ENCODE peak calls at places on chromosomes 5 and 9, in seven cellular contexts. R is colonic mucosa, G is astrocyte of the cerebellum, W is HCT116, H is AG10803, A is fibroblast of mammary gland, O is K562. E is an unnamed sample.

GRCh38 chr5:32511778-32512374 is 67.3 kb upstream of the ZFR start:
- DNase-seq in R (no peak), G (no peak), W (no peak), H (no peak), A (no peak), O (no peak), E (no peak)

GRCh38 chr5:133868946-133869674 is 99.3 kb downstream of the C5orf15 start:
- DNase-seq in R (peak; percentile 52), G (peak; percentile 66), W (peak; percentile 53), H (peak; percentile 74), A (peak; percentile 73), O (peak; percentile 71), E (no peak)

GRCh38 chr9:84218322-84218721 is 122.2 kb downstream of the SLC28A3 start:
- DNase-seq in R (no peak), G (no peak), W (no peak), H (no peak), A (no peak), O (no peak), E (no peak)

GRCh38 chr9:128913048-128913900 is 7.5 kb upstream of the PHYHD1 start:
- DNase-seq in R (no peak), G (no peak), W (no peak), H (peak; percentile 15), A (no peak), O (peak; percentile 33), E (no peak)

GRCh38 chr5:33848554-33848953 is 43.2 kb downstream of the ADAMTS12 start:
- DNase-seq in R (no peak), G (no peak), W (no peak), H (no peak), A (no peak), O (no peak), E (no peak)

GRCh38 chr5:108681079-108681921 is 66.4 kb upstream of the FER start:
- DNase-seq in R (peak; percentile 53), G (peak; percentile 62), W (peak; percentile 51), H (peak; percentile 76), A (peak; percentile 78), O (peak; percentile 62), E (peak; percentile 26)

GRCh38 chr9:18548456-18548855 is 74.5 kb downstream of the ADAMTSL1 start:
- DNase-seq in R (no peak), G (no peak), W (no peak), H (no peak), A (no peak), O (no peak), E (no peak)

GRCh38 chr5:115524199-115524598 is 20.4 kb downstream of the FEM1C start:
- DNase-seq in R (no peak), G (no peak), W (no peak), H (no peak), A (peak; percentile 42), O (no peak), E (no peak)

GRCh38 chr5:139402561-139403158 is 1.2 kb downstream of the SPATA24 start:
- DNase-seq in R (no peak), G (no peak), W (peak; percentile 19), H (no peak), A (no peak), O (peak; percentile 69), E (no peak)

GRCh38 chr5:175460126-175460525 is 16.1 kb upstream of the DRD1 start:
- DNase-seq in R (no peak), G (no peak), W (no peak), H (no peak), A (no peak), O (no peak), E (no peak)

GRCh38 chr5:175457466-175457865 is 13.5 kb upstream of the DRD1 start:
- DNase-seq in R (no peak), G (no peak), W (no peak), H (no peak), A (no peak), O (no peak), E (no peak)

GRCh38 chr5:175461370-175461769 is 17.0 kb upstream of the SFXN1 start:
- DNase-seq in R (no peak), G (no peak), W (no peak), H (no peak), A (no peak), O (no peak), E (no peak)

GRCh38 chr5:175460560-175460959 is 16.6 kb upstream of the DRD1 start:
- DNase-seq in R (no peak), G (no peak), W (no peak), H (no peak), A (no peak), O (no peak), E (no peak)

GRCh38 chr5:175456105-175456504 is 12.1 kb upstream of the DRD1 start:
- DNase-seq in R (no peak), G (no peak), W (no peak), H (no peak), A (no peak), O (no peak), E (no peak)
- H3K4me3 ChIP-seq in R (no peak overlapping the region), G (no peak overlapping the region), W (no peak overlapping the region), H (no peak overlapping the region), A (no peak overlapping the region), O (no peak overlapping the region), E (no peak overlapping the region)

GRCh38 chr5:110347781-110348180 is 378.7 kb downstream of the TMEM232 start:
- DNase-seq in R (no peak), G (no peak), W (no peak), H (no peak), A (no peak), O (no peak), E (no peak)

GRCh38 chr5:110342683-110343082 is 383.8 kb downstream of the TMEM232 start:
- DNase-seq in R (no peak), G (no peak), W (no peak), H (no peak), A (no peak), O (no peak), E (no peak)

GRCh38 chr5:110346893-110347358 is 379.5 kb downstream of the TMEM232 start:
- DNase-seq in R (no peak), G (no peak), W (no peak), H (no peak), A (no peak), O (no peak), E (no peak)

GRCh38 chr5:110345623-110346022 is 380.8 kb downstream of the TMEM232 start:
- DNase-seq in R (no peak), G (no peak), W (no peak), H (no peak), A (no peak), O (no peak), E (no peak)

GRCh38 chr5:110343616-110344015 is 382.9 kb downstream of the TMEM232 start:
- DNase-seq in R (no peak), G (no peak), W (no peak), H (no peak), A (no peak), O (no peak), E (no peak)
- TF ChIP-seq CTCF in R (no peak), G (no peak), W (no peak), H (no peak), A (no peak), O (no peak), E (no peak)

GRCh38 chr5:141874262-141874964 is 3.8 kb downstream of the PCDH1 start:
- DNase-seq in R (peak; percentile 91), G (no peak), W (no peak), H (no peak), A (no peak), O (no peak), E (no peak)

GRCh38 chr5:141877478-141878185 is 578 bp downstream of the PCDH1 start:
- DNase-seq in R (peak; percentile 61), G (no peak), W (no peak), H (no peak), A (no peak), O (no peak), E (no peak)

GRCh38 chr5:141876628-141877477 is 1.4 kb downstream of the PCDH1 start:
- DNase-seq in R (peak; percentile 63), G (no peak), W (no peak), H (no peak), A (no peak), O (no peak), E (no peak)

GRCh38 chr5:141875022-141875740 is 3.0 kb downstream of the PCDH1 start:
- DNase-seq in R (no peak), G (no peak), W (no peak), H (no peak), A (no peak), O (no peak), E (no peak)

DNA sequence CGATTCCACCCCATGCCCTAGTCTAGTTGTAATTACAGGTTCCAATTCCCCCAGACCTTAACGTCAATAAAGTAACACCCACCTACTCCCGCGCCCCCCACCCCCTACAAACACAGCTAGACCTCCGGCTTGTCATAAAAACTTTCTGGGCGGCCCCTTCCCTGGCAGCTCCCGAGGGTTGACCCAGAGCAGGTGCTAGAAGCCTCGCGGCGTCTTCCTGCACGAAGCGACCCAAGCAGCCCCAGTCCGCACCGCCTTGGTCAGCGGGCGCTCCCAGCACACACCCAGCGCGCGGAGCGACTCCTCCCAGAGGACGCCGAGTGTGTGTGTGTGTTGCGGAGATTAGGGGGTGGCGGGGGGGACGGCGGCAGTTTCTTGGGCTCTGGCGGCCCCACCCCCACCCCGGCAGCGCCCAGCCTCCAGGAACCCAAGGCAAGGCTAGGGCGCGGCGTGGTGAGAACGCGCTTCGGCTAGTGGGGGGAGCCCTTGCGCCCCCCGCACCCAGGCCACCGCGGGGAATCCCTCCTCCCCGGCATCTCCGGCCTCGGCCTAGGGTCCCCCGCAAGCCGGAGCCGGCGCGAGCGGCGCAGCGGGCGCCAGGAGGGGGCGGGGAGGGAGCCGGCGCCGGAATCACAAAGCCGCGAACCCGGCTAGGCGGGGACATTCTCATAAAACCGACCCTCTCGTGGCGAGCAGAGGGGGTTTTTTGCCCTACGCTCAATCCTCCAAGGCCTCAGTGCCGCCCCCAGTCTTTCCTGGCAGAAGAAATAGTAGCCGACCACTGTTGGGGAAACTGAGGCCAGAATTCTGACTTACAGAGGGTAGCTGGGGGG is 2.2 kb downstream of the PCDH1 start:
- DNase-seq in R (peak; percentile 84), G (no peak), W (no peak), H (no peak), A (no peak), O (peak; percentile 90), E (no peak)
- H3K4me3 ChIP-seq in R (peak overlapping the region; percentile 73), G (no peak overlapping the region), W (peak overlapping the region; percentile 61), H (no peak overlapping the region), A (no peak overlapping the region), O (peak overlapping the region; percentile 49), E (peak overlapping the region; percentile 57)

GRCh38 chr9:614421-614820 is 227.1 kb upstream of the DMRT1 start:
- DNase-seq in R (peak; percentile 37), G (no peak), W (no peak), H (peak; percentile 13), A (no peak), O (no peak), E (no peak)

GRCh38 chr9:615756-616155 is 225.7 kb upstream of the DMRT1 start:
- DNase-seq in R (no peak), G (no peak), W (no peak), H (no peak), A (no peak), O (no peak), E (no peak)

GRCh38 chr9:618478-618877 is 223.0 kb upstream of the DMRT1 start:
- DNase-seq in R (no peak), G (peak; percentile 4), W (no peak), H (peak; percentile 9), A (peak; percentile 67), O (no peak), E (no peak)

GRCh38 chr9:617441-618085 is 223.9 kb upstream of the DMRT1 start:
- DNase-seq in R (no peak), G (no peak), W (no peak), H (no peak), A (no peak), O (no peak), E (no peak)

DNA sequence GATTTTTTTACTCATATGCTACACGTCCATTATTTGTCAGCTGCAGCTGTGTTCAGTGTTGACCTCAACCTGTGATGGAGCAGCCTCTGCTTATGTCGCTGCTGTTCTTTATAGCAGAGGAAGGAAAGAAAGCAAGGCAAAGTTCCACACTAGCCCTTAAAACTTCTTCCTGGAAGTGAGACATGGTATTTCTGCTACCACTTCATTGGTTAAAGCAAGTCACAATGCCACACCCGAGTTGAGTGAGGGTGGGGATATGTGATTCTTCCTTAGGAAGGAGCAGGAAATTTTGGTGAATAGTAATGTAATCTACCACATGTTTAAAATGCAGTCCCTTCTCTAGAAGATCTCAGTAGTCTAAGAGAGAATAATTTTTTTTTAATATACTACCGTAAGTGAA is 224.8 kb upstream of the DMRT1 start:
- DNase-seq in R (peak; percentile 40), G (no peak), W (no peak), H (no peak), A (no peak), O (no peak), E (no peak)
- TF ChIP-seq CTCF in R (no peak), G (no peak), W (no peak), H (no peak), A (no peak), O (no peak), E (no peak)

E was measured in epithelial cell of proximal tubule.